ENCODE peak calls at places on chromosomes 2 and 18, in six cellular contexts. I, S, A, Y, B and F are unnamed samples.

GRCh38 chr2:88181511-88181910 is 11.4 kb downstream of the THNSL2 start:
- ATAC-seq in I (no peak), S (no peak), A (no peak), Y (no peak), B (no peak), F (no peak)

GRCh38 chr2:178859760-178860159 is 52.5 kb upstream of the TTN start:
- ATAC-seq in I (no peak), S (no peak), A (no peak), Y (no peak), B (no peak), F (no peak)

GRCh38 chr2:237474511-237474911 is 12.5 kb upstream of the MLPH start:
- ATAC-seq in I (no peak), S (no peak), A (no peak), Y (no peak), B (no peak), F (no peak)

GRCh38 chr2:200255549-200255948 is 50.9 kb upstream of the SPATS2L start:
- ATAC-seq in I (no peak), S (peak; percentile 41), A (no peak), Y (no peak), B (no peak), F (no peak)

GRCh38 chr2:32553829-32554432 is 73.9 kb upstream of the TTC27 start:
- ATAC-seq in I (peak; percentile 80), S (peak; percentile 95), A (peak; percentile 93), Y (peak; percentile 99), B (peak; percentile 95), F (no peak)

GRCh38 chr2:166321076-166321475 is 54.7 kb downstream of the SCN9A start:
- ATAC-seq in I (no peak), S (no peak), A (no peak), Y (no peak), B (no peak), F (no peak)

GRCh38 chr2:9975805-9976447 is 24.4 kb downstream of the GRHL1 start:
- ATAC-seq in I (peak; percentile 58), S (no peak), A (peak; percentile 25), Y (no peak), B (peak; percentile 93), F (peak; percentile 79)

GRCh38 chr18:3886575-3887322 is 436.8 kb downstream of the TGIF1 start:
- ATAC-seq in I (no peak), S (no peak), A (no peak), Y (no peak), B (no peak), F (no peak)

GRCh38 chr18:42274488-42275137 is 319.6 kb downstream of the PIK3C3 start:
- ATAC-seq in I (no peak), S (peak; percentile 86), A (no peak), Y (peak; percentile 92), B (peak; percentile 44), F (no peak)

GRCh38 chr18:55346961-55347740 is 240.8 kb downstream of the TCF4 start:
- ATAC-seq in I (no peak), S (no peak), A (no peak), Y (no peak), B (no peak), F (no peak)

GRCh38 chr18:58438161-58438983 is 190.5 kb downstream of the ALPK2 start:
- ATAC-seq in I (peak; percentile 40), S (no peak), A (no peak), Y (peak; percentile 68), B (no peak), F (no peak)

GRCh38 chr2:121640380-121641326 is 8.6 kb downstream of the CLASP1 start:
- ATAC-seq in I (no peak), S (peak; percentile 86), A (peak; percentile 44), Y (peak; percentile 50), B (peak; percentile 74), F (no peak)
- TF ChIP-seq EP300 in I (no peak), S (no peak), A (no peak), Y (no peak), B (no peak), F (no peak)

DNA sequence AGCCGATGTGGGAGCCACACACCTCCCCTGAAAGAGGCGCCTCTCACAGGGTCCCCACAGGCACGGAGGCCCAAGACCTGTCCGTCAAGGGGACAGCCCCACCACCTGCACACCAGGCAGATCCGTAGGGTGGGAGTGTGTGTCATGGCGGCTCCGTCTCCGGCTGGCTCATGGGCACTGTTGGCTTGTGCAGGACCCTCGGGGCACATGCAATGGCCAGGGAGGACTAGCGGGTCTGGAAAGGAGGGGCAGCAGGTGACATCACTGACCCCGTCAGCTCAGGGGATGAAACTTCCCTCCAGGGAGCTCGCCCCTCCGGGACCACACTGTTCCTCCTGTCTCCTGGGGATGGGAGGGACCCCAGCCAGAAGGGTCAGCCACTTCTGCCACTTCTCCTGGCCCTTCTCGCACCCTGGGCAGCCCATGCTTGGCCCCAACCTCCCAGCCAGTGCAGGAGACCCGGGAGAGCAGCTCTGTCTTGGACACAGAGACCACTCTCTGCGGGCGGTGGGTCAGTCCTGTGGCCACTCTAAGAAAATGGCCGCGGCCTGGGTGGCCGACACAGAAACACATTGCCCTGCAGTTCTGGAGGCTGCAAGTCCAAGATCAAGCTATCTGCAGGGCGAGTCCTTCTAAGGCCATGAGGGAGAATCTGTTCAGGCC is 75.1 kb upstream of the TWIST2 start:
- ATAC-seq in I (peak; percentile 26), S (no peak), A (no peak), Y (no peak), B (no peak), F (no peak)
- H3K9me3 ChIP-seq in I (peaks cover 4% of the 10 kb centered on the region), S (no peaks in the 10 kb centered on the region), A (no peaks in the 10 kb centered on the region), Y (no peaks in the 10 kb centered on the region), B (peaks cover 74% of the 10 kb centered on the region), F (no peaks in the 10 kb centered on the region)

GRCh38 chr2:55049794-55050132 is 488 bp downstream of the RTN4 start:
- ATAC-seq in I (no peak), S (peak; percentile 0), A (no peak), Y (peak; percentile 5), B (no peak), F (no peak)

GRCh38 chr2:55047677-55048299 is 2.5 kb downstream of the RTN4 start:
- ATAC-seq in I (no peak), S (peak; percentile 8), A (peak; percentile 26), Y (peak; percentile 9), B (no peak), F (no peak)

GRCh38 chr2:55050133-55050994 is at the start of gene RTN4:
- ATAC-seq in I (peak; percentile 92), S (peak; percentile 90), A (peak; percentile 75), Y (peak; percentile 85), B (peak; percentile 86), F (peak; percentile 93)

GRCh38 chr2:55048925-55049793 is 1.1 kb downstream of the RTN4 start:
- ATAC-seq in I (peak; percentile 79), S (peak; percentile 46), A (peak; percentile 55), Y (peak; percentile 47), B (peak; percentile 53), F (peak; percentile 43)

GRCh38 chr2:55048514-55048924 is 1.7 kb downstream of the RTN4 start:
- ATAC-seq in I (no peak), S (no peak), A (peak; percentile 16), Y (no peak), B (no peak), F (no peak)
- TF ChIP-seq CTCF in I (no peak), S (no peak), A (no peak), Y (no peak), B (no peak), F (no peak)

GRCh38 chr18:74793746-74794145 is 196.1 kb downstream of the ZNF407 start:
- ATAC-seq in I (no peak), S (no peak), A (no peak), Y (no peak), B (no peak), F (no peak)
- TF ChIP-seq EP300 in I (no peak), S (no peak), A (no peak), Y (no peak), B (no peak), F (no peak)

DNA sequence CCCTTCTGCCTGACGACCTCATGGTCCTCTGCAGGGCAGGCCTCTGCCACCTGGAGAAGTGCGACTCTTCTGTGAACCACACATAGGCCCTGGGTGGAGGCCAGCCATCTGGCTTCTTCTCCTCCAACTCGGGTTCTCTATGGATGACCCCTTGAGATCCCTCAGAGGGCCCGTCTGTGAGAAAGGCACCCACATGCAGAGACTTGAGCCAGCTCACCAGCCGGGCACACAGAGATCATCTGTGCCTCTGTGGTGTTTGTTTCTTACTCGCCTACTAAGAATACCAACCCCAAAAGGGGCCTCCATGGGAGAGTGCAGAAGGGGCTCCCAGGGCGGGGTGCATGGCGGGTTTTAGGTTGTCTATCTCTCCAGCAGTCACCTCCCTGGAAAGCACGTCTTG is 176.5 kb upstream of the SALL3 start:
- ATAC-seq in I (no peak), S (no peak), A (no peak), Y (no peak), B (no peak), F (no peak)
- H3K9me3 ChIP-seq in I (no peaks in the 10 kb centered on the region), S (no peaks in the 10 kb centered on the region), A (no peaks in the 10 kb centered on the region), Y (no peaks in the 10 kb centered on the region), B (no peaks in the 10 kb centered on the region), F (no peaks in the 10 kb centered on the region)

DNA sequence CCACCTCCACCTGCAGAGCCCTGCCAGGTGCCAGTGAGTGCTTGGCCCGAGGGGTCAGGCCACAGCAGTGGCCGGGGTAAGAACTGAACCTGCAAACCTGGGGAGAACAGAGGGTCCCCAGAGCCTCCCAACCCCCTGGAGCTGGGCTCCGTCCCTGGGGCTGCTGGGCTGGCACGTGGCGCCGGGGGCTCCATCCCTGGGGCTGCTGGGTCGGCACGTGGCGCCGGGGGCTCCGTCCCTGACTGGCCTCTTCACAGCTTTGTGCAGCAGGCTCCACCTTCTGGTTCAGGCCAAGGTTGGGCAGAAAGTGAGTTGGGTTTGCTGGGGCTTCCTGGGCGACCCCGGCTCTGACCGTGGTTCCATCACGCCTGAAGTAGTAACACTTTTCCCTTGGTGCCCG is 12.2 kb downstream of the RBFA start:
- ATAC-seq in I (no peak), S (no peak), A (no peak), Y (no peak), B (no peak), F (no peak)
- TF ChIP-seq CTCF in I (no peak), S (no peak), A (no peak), Y (no peak), B (no peak), F (no peak)